ENCODE peak calls at places on chromosomes 7 and 10, in eight cellular contexts. W is T-helper 2 cell; V is SW480; X is stimulated activated CD4-positive, alpha-beta T cell treated with anti-CD3 and anti-CD28 coated beads, Interleukin-2, amount 100 ng/mL, for 24 hours; Q is T-cell; P is spleen; N is foreskin fibroblast; D is HT-29. Z is an unnamed sample.

GRCh38 chr10:536371-536925 is 153.0 kb downstream of the DIP2C start:
- DNase-seq in W (no peak), P (no peak), V (no peak), D (no peak), N (no peak), X (no peak), Q (no peak), Z (no peak)

GRCh38 chr7:39291644-39292411 is 274.4 kb upstream of the YAE1 start:
- DNase-seq in X (no peak), W (no peak), V (no peak), Q (no peak), N (no peak), P (no peak), D (no peak), Z (no peak)

GRCh38 chr10:3946234-3947229 is 161.5 kb upstream of the KLF6 start:
- DNase-seq in V (no peak), P (no peak), D (no peak), X (no peak), N (no peak), Q (no peak), W (no peak), Z (no peak)

GRCh38 chr7:29224726-29225125 is 30.2 kb downstream of the CHN2 start:
- DNase-seq in V (no peak), N (no peak), P (no peak), W (no peak), X (no peak), D (no peak), Q (no peak), Z (no peak)

GRCh38 chr7:20744913-20745587 is 41.6 kb downstream of the SP8 start:
- DNase-seq in D (peak), X (no peak), P (no peak), W (no peak), Q (no peak), N (no peak), V (peak), Z (no peak)

GRCh38 chr7:12130664-12131063 is 80.4 kb upstream of the TMEM106B start:
- DNase-seq in Q (no peak), X (no peak), N (peak), P (no peak), D (peak), W (no peak), V (no peak), Z (no peak)

GRCh38 chr10:77383861-77384553 is 253.6 kb downstream of the KCNMA1 start:
- DNase-seq in V (no peak), P (no peak), X (no peak), Q (no peak), N (no peak), D (no peak), W (no peak), Z (no peak)

GRCh38 chr10:74640134-74640533 is 186.3 kb upstream of the KAT6B start:
- DNase-seq in W (no peak), X (no peak), P (no peak), N (peak), V (no peak), D (no peak), Q (no peak), Z (no peak)

GRCh38 chr7:727806-728460 is 852 bp upstream of the PRKAR1B start:
- DNase-seq in N (peak), V (peak), X (no peak), W (no peak), P (no peak), D (peak), Q (no peak), Z (no peak)

GRCh38 chr10:79079490-79080355 is 11.0 kb downstream of the ZMIZ1 start:
- DNase-seq in W (no peak), Q (no peak), V (peak), N (peak), P (no peak), X (no peak), D (peak), Z (no peak)

GRCh38 chr7:117827861-117828260 is 45.4 kb downstream of the CTTNBP2 start:
- DNase-seq in Q (no peak), N (peak), D (peak), W (no peak), V (peak), X (no peak), P (no peak), Z (no peak)

GRCh38 chr7:44378744-44379143 is 53.4 kb upstream of the CAMK2B start:
- DNase-seq in V (peak), P (no peak), X (no peak), D (no peak), N (peak), Q (no peak), W (no peak), Z (no peak)

GRCh38 chr7:50652400-50653115 is 87.4 kb upstream of the DDC start:
- DNase-seq in D (no peak), V (no peak), N (no peak), P (no peak), W (no peak), X (peak), Q (no peak), Z (no peak)

GRCh38 chr7:44057849-44058758 is 7.3 kb downstream of the PGAM2 start:
- DNase-seq in N (no peak), V (no peak), P (peak), W (no peak), Q (no peak), X (no peak), D (no peak), Z (no peak)

GRCh38 chr10:15222511-15222910 is 54.0 kb upstream of the NMT2 start:
- DNase-seq in W (no peak), N (no peak), Q (no peak), V (no peak), P (no peak), X (no peak), D (no peak), Z (no peak)

GRCh38 chr7:3481435-3481834 is 180.4 kb downstream of the SDK1 start:
- DNase-seq in N (no peak), X (no peak), Q (no peak), W (no peak), P (no peak), D (no peak), V (no peak), Z (no peak)

GRCh38 chr10:32386623-32387022 is 39.7 kb upstream of the EPC1 start:
- DNase-seq in D (no peak), N (no peak), Q (no peak), W (no peak), P (no peak), X (no peak), V (peak), Z (no peak)

GRCh38 chr7:18495412-18496335 is at the start of gene HDAC9:
- DNase-seq in W (no peak), V (peak), X (no peak), P (peak), Q (no peak), N (peak), D (no peak), Z (no peak)

GRCh38 chr10:6239213-6239991 is 36.7 kb downstream of the PFKFB3 start:
- DNase-seq in V (peak), Q (peak), D (peak), N (peak), W (no peak), X (peak), P (no peak), Z (peak)

GRCh38 chr10:5613481-5613880 is 52.9 kb downstream of the ASB13 start:
- DNase-seq in D (no peak), V (no peak), P (no peak), N (no peak), W (no peak), Q (no peak), X (no peak), Z (no peak)

GRCh38 chr7:75711634-75712494 is 26.9 kb downstream of the HIP1 start:
- DNase-seq in Q (no peak), D (no peak), W (no peak), V (no peak), N (peak), P (peak), X (no peak), Z (no peak)

GRCh38 chr7:106124176-106124575 is 12.1 kb upstream of the SYPL1 start:
- DNase-seq in X (no peak), W (no peak), D (no peak), P (no peak), Q (no peak), N (no peak), V (no peak), Z (no peak)

GRCh38 chr7:139682136-139683013 is 95.4 kb downstream of the HIPK2 start:
- DNase-seq in P (no peak), D (no peak), W (no peak), X (peak), Q (no peak), N (peak), V (no peak), Z (no peak)

GRCh38 chr10:71359364-71360046 is 37.2 kb upstream of the CDH23 start:
- DNase-seq in X (no peak), Q (no peak), V (no peak), D (no peak), W (no peak), N (no peak), P (no peak), Z (no peak)

GRCh38 chr10:83371696-83372490 is 767.4 kb upstream of the GHITM start:
- DNase-seq in Q (no peak), N (no peak), X (no peak), W (no peak), V (no peak), P (no peak), D (no peak), Z (no peak)

GRCh38 chr7:48299580-48300169 is 128.4 kb downstream of the ABCA13 start:
- DNase-seq in P (no peak), V (peak), Q (peak), W (no peak), N (peak), D (peak), X (peak), Z (no peak)

GRCh38 chr10:6300106-6300783 is 97.5 kb downstream of the PFKFB3 start:
- DNase-seq in Q (peak), D (peak), X (peak), P (no peak), V (no peak), N (peak), W (no peak), Z (peak)

GRCh38 chr7:71308105-71308504 is 176.2 kb downstream of the GALNT17 start:
- DNase-seq in X (no peak), W (no peak), P (no peak), V (no peak), N (no peak), D (no peak), Q (no peak), Z (no peak)

GRCh38 chr7:94420321-94420720 is 25.6 kb downstream of the COL1A2 start:
- DNase-seq in W (no peak), Q (no peak), V (no peak), P (no peak), D (no peak), N (no peak), X (no peak), Z (no peak)

GRCh38 chr7:32043688-32044087 is 26.5 kb downstream of the PDE1C start:
- DNase-seq in X (no peak), V (peak), P (no peak), N (peak), D (peak), Q (no peak), W (no peak), Z (no peak)